ENCODE peak calls at places on chromosomes 11 and 22, in eight cellular contexts. K is NCI-H2107; B is Daoy; M is mammary epithelial cell; R is mesendoderm; A is brain microvascular endothelial cell; F is NCI-H1694 treated with DMSO at 0.1 percent for 48 hours; N is activated CD8-positive, alpha-beta memory T cell treated with anti-CD3 and anti-CD28 coated beads for 24 hours. W is an unnamed sample.

GRCh38 chr22:35627267-35628041 is 10.3 kb upstream of the MB start:
- DNase-seq in M (peak), B (peak), F (peak), R (peak), N (peak), K (peak), A (peak), W (peak)

GRCh38 chr11:117520201-117520600 is 192.5 kb downstream of the CEP164 start:
- DNase-seq in F (no peak), N (no peak), M (no peak), A (peak), R (no peak), K (no peak), B (no peak), W (no peak)

GRCh38 chr11:70230840-70231710 is 28.0 kb downstream of the FADD start:
- DNase-seq in N (no peak), M (no peak), K (no peak), F (no peak), B (no peak), A (no peak), R (no peak), W (no peak)

GRCh38 chr22:41284465-41284864 is 1.5 kb downstream of the RANGAP1 start:
- DNase-seq in F (no peak), A (no peak), N (no peak), M (peak), K (no peak), R (no peak), B (no peak), W (no peak)

GRCh38 chr11:117998201-117998579 is 12.0 kb downstream of the IL10RA start:
- DNase-seq in N (no peak), F (no peak), K (no peak), M (no peak), R (no peak), A (no peak), B (no peak), W (no peak)

GRCh38 chr11:105609341-105609781 is 512 bp upstream of the GRIA4 start:
- DNase-seq in R (peak), N (no peak), F (no peak), B (peak), K (no peak), M (peak), A (peak), W (peak)

GRCh38 chr11:8011981-8012444 is 24.9 kb downstream of the EIF3F start:
- DNase-seq in K (no peak), R (no peak), N (no peak), A (peak), M (peak), F (no peak), B (peak), W (no peak)

GRCh38 chr11:9573054-9573774 is at the start of gene WEE1:
- DNase-seq in N (peak), K (peak), A (peak), F (peak), B (peak), R (peak), M (peak), W (peak)

GRCh38 chr11:32213223-32213622 is 122.3 kb downstream of the RCN1 start:
- DNase-seq in B (peak), F (no peak), K (no peak), N (no peak), R (no peak), M (peak), A (peak), W (no peak)

GRCh38 chr11:70912226-70912840 is 340.0 kb downstream of the SHANK2 start:
- DNase-seq in B (peak), K (no peak), N (no peak), R (no peak), A (no peak), F (no peak), M (no peak), W (no peak)

GRCh38 chr11:2318123-2318522 is 16.3 kb downstream of the TSPAN32 start:
- DNase-seq in K (no peak), R (no peak), M (no peak), B (no peak), A (no peak), N (peak), F (no peak), W (no peak)

GRCh38 chr11:33540946-33541915 is 159.4 kb downstream of the C11orf91 start:
- DNase-seq in B (no peak), F (no peak), K (no peak), N (no peak), M (no peak), R (no peak), A (no peak), W (no peak)

GRCh38 chr11:112613051-112613972 is 347.9 kb upstream of the NCAM1 start:
- DNase-seq in F (no peak), K (peak), A (peak), R (no peak), M (peak), B (peak), N (no peak), W (peak)

GRCh38 chr11:41789376-41789775 is 329.9 kb upstream of the LRRC4C start:
- DNase-seq in R (no peak), K (no peak), B (no peak), A (no peak), F (no peak), N (no peak), M (peak), W (no peak)

W was measured in NCI-H524.